ENCODE peak calls at places on chromosome 1, in ten cellular contexts. Z, A, T, K, U, I, M, D, J and E are unnamed samples.

GRCh38 chr1:85599076-85599491 is 18.5 kb downstream of the CCN1 start:
- DNase-seq in Z (peak; percentile 49), A (no peak), T (no peak), K (no peak), U (no peak), I (no peak), M (no peak), D (no peak), J (peak; percentile 100), E (no peak)

GRCh38 chr1:212782422-212783154 is 9.0 kb downstream of the NSL1 start:
- DNase-seq in Z (peak; percentile 22), A (peak; percentile 32), T (no peak), K (peak; percentile 14), U (no peak), I (no peak), M (no peak), D (no peak), J (peak; percentile 41), E (peak; percentile 30)

GRCh38 chr1:91569411-91570104 is 68.9 kb downstream of the CDC7 start:
- DNase-seq in Z (no peak), A (no peak), T (no peak), K (peak; percentile 20), U (no peak), I (peak; percentile 93), M (no peak), D (peak; percentile 78), J (peak; percentile 70), E (no peak)

GRCh38 chr1:39127513-39127912 is 77.0 kb upstream of the MACF1 start:
- DNase-seq in Z (peak; percentile 81), A (peak; percentile 16), T (no peak), K (peak; percentile 67), U (no peak), I (no peak), M (no peak), D (no peak), J (no peak), E (no peak)

GRCh38 chr1:39540504-39541031 is 36.0 kb downstream of the PABPC4 start:
- DNase-seq in Z (no peak), A (peak; percentile 43), T (no peak), K (peak; percentile 100), U (peak; percentile 29), I (peak; percentile 9), M (no peak), D (peak; percentile 88), J (no peak), E (no peak)

GRCh38 chr1:112939810-112940209 is 16.2 kb downstream of the SLC16A1 start:
- DNase-seq in Z (no peak), A (no peak), T (no peak), K (no peak), U (no peak), I (no peak), M (no peak), D (no peak), J (no peak), E (no peak)

GRCh38 chr1:165116732-165117131 is 239.8 kb downstream of the LMX1A start:
- DNase-seq in Z (no peak), A (no peak), T (no peak), K (no peak), U (no peak), I (no peak), M (no peak), D (no peak), J (peak; percentile 65), E (no peak)

GRCh38 chr1:212470059-212470458 is 37.3 kb downstream of the NENF start:
- DNase-seq in Z (no peak), A (peak; percentile 86), T (no peak), K (no peak), U (peak; percentile 66), I (peak; percentile 42), M (no peak), D (peak; percentile 67), J (peak; percentile 89), E (no peak)

GRCh38 chr1:106498238-106498637 is 558.2 kb upstream of the PRMT6 start:
- DNase-seq in Z (no peak), A (no peak), T (no peak), K (no peak), U (no peak), I (no peak), M (no peak), D (no peak), J (no peak), E (no peak)

GRCh38 chr1:2170211-2170610 is 24.4 kb downstream of the FAAP20 start:
- DNase-seq in Z (no peak), A (no peak), T (no peak), K (no peak), U (no peak), I (no peak), M (no peak), D (no peak), J (no peak), E (no peak)

GRCh38 chr1:156465747-156466365 is 34.7 kb downstream of the MEF2D start:
- DNase-seq in Z (no peak), A (no peak), T (no peak), K (no peak), U (no peak), I (no peak), M (no peak), D (no peak), J (no peak), E (no peak)

GRCh38 chr1:43932786-43933385 is 715 bp upstream of the ARTN start:
- DNase-seq in Z (no peak), A (no peak), T (no peak), K (no peak), U (no peak), I (no peak), M (no peak), D (no peak), J (peak; percentile 34), E (no peak)

GRCh38 chr1:204268101-204268500 is 54.3 kb upstream of the GOLT1A start:
- DNase-seq in Z (no peak), A (no peak), T (no peak), K (no peak), U (no peak), I (no peak), M (no peak), D (peak; percentile 56), J (no peak), E (no peak)

GRCh38 chr1:11318982-11319381 is 46.0 kb downstream of the UBIAD1 start:
- DNase-seq in Z (no peak), A (no peak), T (no peak), K (no peak), U (no peak), I (no peak), M (no peak), D (no peak), J (no peak), E (no peak)

GRCh38 chr1:75083848-75084514 is 50.2 kb upstream of the LHX8 start:
- DNase-seq in Z (no peak), A (no peak), T (no peak), K (no peak), U (no peak), I (no peak), M (no peak), D (no peak), J (peak; percentile 83), E (no peak)

GRCh38 chr1:206635983-206636354 is 633 bp downstream of the DYRK3 start:
- DNase-seq in Z (no peak), A (no peak), T (no peak), K (no peak), U (no peak), I (no peak), M (no peak), D (no peak), J (no peak), E (no peak)

GRCh38 chr1:156870734-156871133 is 10.1 kb downstream of the NTRK1 start:
- DNase-seq in Z (peak; percentile 65), A (no peak), T (no peak), K (no peak), U (no peak), I (peak; percentile 67), M (no peak), D (no peak), J (peak; percentile 77), E (no peak)

GRCh38 chr1:4561213-4561612 is 93.2 kb upstream of the AJAP1 start:
- DNase-seq in Z (peak; percentile 77), A (no peak), T (no peak), K (no peak), U (no peak), I (no peak), M (no peak), D (no peak), J (no peak), E (no peak)

GRCh38 chr1:159927211-159927886 is 2.0 kb upstream of the TAGLN2 start:
- DNase-seq in Z (no peak), A (no peak), T (no peak), K (no peak), U (no peak), I (no peak), M (no peak), D (peak; percentile 27), J (no peak), E (no peak)

GRCh38 chr1:7703321-7704213 is 67.5 kb upstream of the VAMP3 start:
- DNase-seq in Z (peak; percentile 76), A (no peak), T (no peak), K (no peak), U (no peak), I (no peak), M (no peak), D (peak; percentile 74), J (no peak), E (no peak)

GRCh38 chr1:184210048-184210447 is 158.5 kb downstream of the TSEN15 start:
- DNase-seq in Z (peak; percentile 76), A (no peak), T (no peak), K (no peak), U (no peak), I (peak; percentile 23), M (no peak), D (no peak), J (peak; percentile 87), E (no peak)

GRCh38 chr1:197464039-197464438 is 196.0 kb downstream of the CRB1 start:
- DNase-seq in Z (peak; percentile 75), A (peak; percentile 35), T (no peak), K (no peak), U (no peak), I (peak; percentile 79), M (no peak), D (no peak), J (no peak), E (no peak)

GRCh38 chr1:173318788-173319187 is 111.7 kb upstream of the TNFSF4 start:
- DNase-seq in Z (no peak), A (no peak), T (no peak), K (no peak), U (no peak), I (no peak), M (no peak), D (no peak), J (no peak), E (no peak)

GRCh38 chr1:152024228-152024627 is 12.6 kb downstream of the S100A11 start:
- DNase-seq in Z (no peak), A (no peak), T (no peak), K (no peak), U (no peak), I (no peak), M (no peak), D (no peak), J (no peak), E (no peak)

GRCh38 chr1:159831696-159832225 is 5.1 kb downstream of the SLAMF8 start:
- DNase-seq in Z (no peak), A (no peak), T (no peak), K (no peak), U (no peak), I (no peak), M (no peak), D (no peak), J (no peak), E (no peak)

GRCh38 chr1:109877320-109877771 is 33.3 kb upstream of the CSF1 start:
- DNase-seq in Z (peak; percentile 83), A (peak; percentile 81), T (no peak), K (no peak), U (peak; percentile 20), I (peak; percentile 83), M (no peak), D (peak; percentile 81), J (peak; percentile 98), E (no peak)

GRCh38 chr1:55051169-55051568 is 11.8 kb downstream of the PCSK9 start:
- DNase-seq in Z (peak; percentile 21), A (no peak), T (no peak), K (no peak), U (no peak), I (no peak), M (no peak), D (no peak), J (no peak), E (no peak)

GRCh38 chr1:181149326-181150000 is 61.0 kb downstream of the IER5 start:
- DNase-seq in Z (no peak), A (no peak), T (peak; percentile 59), K (no peak), U (no peak), I (no peak), M (peak; percentile 50), D (no peak), J (no peak), E (peak; percentile 71)